ENCODE peak calls at places on chromosomes 6 and 20, in eight cellular contexts. One of them, this sample, is unnamed.
A peak's percentile ranks its signal among the peaks of the same experiment; 100 is the strongest.

GRCh38 chr20:50611128-50611810 is 80.1 kb downstream of the RIPOR3 start:
- DNase-seq in mucosa of descending colon: no peak
- DNase-seq in omental fat pad: no peak
- DNase-seq in thoracic aorta: no peak
- DNase-seq in PC-3: no peak
- DNase-seq in cardiac fibroblast: no peak
- DNase-seq in neural crest cell: no peak
- DNase-seq in lung: no peak
- DNase-seq in this sample: no peak

GRCh38 chr20:32945710-32946221 is 58.5 kb downstream of the SUN5 start:
- DNase-seq in mucosa of descending colon: no peak
- DNase-seq in omental fat pad: no peak
- DNase-seq in thoracic aorta: no peak
- DNase-seq in PC-3: peak; percentile 51
- DNase-seq in cardiac fibroblast: peak; percentile 55
- DNase-seq in neural crest cell: no peak
- DNase-seq in lung: no peak
- DNase-seq in this sample: peak; percentile 37

GRCh38 chr6:135962731-135963130 is 111.2 kb downstream of the PDE7B start:
- DNase-seq in mucosa of descending colon: no peak
- DNase-seq in omental fat pad: no peak
- DNase-seq in thoracic aorta: no peak
- DNase-seq in PC-3: no peak
- DNase-seq in cardiac fibroblast: peak; percentile 82
- DNase-seq in neural crest cell: no peak
- DNase-seq in lung: no peak
- DNase-seq in this sample: no peak

GRCh38 chr6:20212392-20213111 is at the start of gene MBOAT1:
- DNase-seq in mucosa of descending colon: peak; percentile 96
- DNase-seq in omental fat pad: peak; percentile 55
- DNase-seq in thoracic aorta: peak; percentile 52
- DNase-seq in PC-3: peak; percentile 93
- DNase-seq in cardiac fibroblast: peak; percentile 87
- DNase-seq in neural crest cell: peak; percentile 71
- DNase-seq in lung: peak; percentile 92
- DNase-seq in this sample: peak; percentile 67

GRCh38 chr20:9241232-9241692 is 172.4 kb downstream of the PLCB4 start:
- DNase-seq in mucosa of descending colon: no peak
- DNase-seq in omental fat pad: no peak
- DNase-seq in thoracic aorta: no peak
- DNase-seq in PC-3: peak; percentile 88
- DNase-seq in cardiac fibroblast: peak; percentile 64
- DNase-seq in neural crest cell: no peak
- DNase-seq in lung: no peak
- DNase-seq in this sample: no peak

GRCh38 chr20:2809690-2810089 is 5.1 kb upstream of the C20orf141 start:
- DNase-seq in mucosa of descending colon: no peak
- DNase-seq in omental fat pad: no peak
- DNase-seq in thoracic aorta: no peak
- DNase-seq in PC-3: no peak
- DNase-seq in cardiac fibroblast: no peak
- DNase-seq in neural crest cell: no peak
- DNase-seq in lung: no peak
- DNase-seq in this sample: no peak

GRCh38 chr6:41367700-41368099 is 32.3 kb downstream of the NCR2 start:
- DNase-seq in mucosa of descending colon: peak; percentile 55
- DNase-seq in omental fat pad: no peak
- DNase-seq in thoracic aorta: no peak
- DNase-seq in PC-3: peak; percentile 77
- DNase-seq in cardiac fibroblast: peak; percentile 49
- DNase-seq in neural crest cell: peak; percentile 68
- DNase-seq in lung: no peak
- DNase-seq in this sample: peak; percentile 18

GRCh38 chr20:62427172-62428007 is at the start of gene RBBP8NL:
- DNase-seq in mucosa of descending colon: peak; percentile 92
- DNase-seq in omental fat pad: no peak
- DNase-seq in thoracic aorta: no peak
- DNase-seq in PC-3: peak; percentile 98
- DNase-seq in cardiac fibroblast: no peak
- DNase-seq in neural crest cell: no peak
- DNase-seq in lung: peak; percentile 93
- DNase-seq in this sample: no peak

GRCh38 chr20:62010551-62011402 is 54.9 kb downstream of the TAF4 start:
- DNase-seq in mucosa of descending colon: peak; percentile 55
- DNase-seq in omental fat pad: no peak
- DNase-seq in thoracic aorta: no peak
- DNase-seq in PC-3: peak; percentile 60
- DNase-seq in cardiac fibroblast: peak; percentile 65
- DNase-seq in neural crest cell: peak; percentile 47
- DNase-seq in lung: peak; percentile 48
- DNase-seq in this sample: peak; percentile 73

GRCh38 chr6:5520796-5521195 is 259.5 kb downstream of the FARS2 start:
- DNase-seq in mucosa of descending colon: no peak
- DNase-seq in omental fat pad: no peak
- DNase-seq in thoracic aorta: no peak
- DNase-seq in PC-3: no peak
- DNase-seq in cardiac fibroblast: no peak
- DNase-seq in neural crest cell: no peak
- DNase-seq in lung: no peak
- DNase-seq in this sample: no peak

GRCh38 chr6:46655803-46656202 is 3.0 kb downstream of the SLC25A27 start:
- DNase-seq in mucosa of descending colon: peak; percentile 21
- DNase-seq in omental fat pad: no peak
- DNase-seq in thoracic aorta: no peak
- DNase-seq in PC-3: peak; percentile 31
- DNase-seq in cardiac fibroblast: peak; percentile 5
- DNase-seq in neural crest cell: peak; percentile 38
- DNase-seq in lung: no peak
- DNase-seq in this sample: no peak

GRCh38 chr6:4021862-4022715 is 56.8 kb downstream of the FAM217A start:
- DNase-seq in mucosa of descending colon: no peak
- DNase-seq in omental fat pad: no peak
- DNase-seq in thoracic aorta: no peak
- DNase-seq in PC-3: no peak
- DNase-seq in cardiac fibroblast: peak; percentile 31
- DNase-seq in neural crest cell: no peak
- DNase-seq in lung: no peak
- DNase-seq in this sample: no peak

GRCh38 chr6:5707646-5708045 is 299.1 kb downstream of the NRN1 start:
- DNase-seq in mucosa of descending colon: no peak
- DNase-seq in omental fat pad: no peak
- DNase-seq in thoracic aorta: no peak
- DNase-seq in PC-3: no peak
- DNase-seq in cardiac fibroblast: no peak
- DNase-seq in neural crest cell: no peak
- DNase-seq in lung: no peak
- DNase-seq in this sample: no peak

GRCh38 chr20:63686492-63687321 is 9.7 kb upstream of the TNFRSF6B start:
- DNase-seq in mucosa of descending colon: peak; percentile 73
- DNase-seq in omental fat pad: peak; percentile 57
- DNase-seq in thoracic aorta: peak; percentile 55
- DNase-seq in PC-3: peak; percentile 38
- DNase-seq in cardiac fibroblast: peak; percentile 93
- DNase-seq in neural crest cell: no peak
- DNase-seq in lung: peak; percentile 81
- DNase-seq in this sample: peak; percentile 70

GRCh38 chr6:135180458-135181332 is at the start of gene MYB:
- DNase-seq in mucosa of descending colon: peak; percentile 90
- DNase-seq in omental fat pad: no peak
- DNase-seq in thoracic aorta: no peak
- DNase-seq in PC-3: peak; percentile 75
- DNase-seq in cardiac fibroblast: peak; percentile 46
- DNase-seq in neural crest cell: peak; percentile 65
- DNase-seq in lung: peak; percentile 63
- DNase-seq in this sample: peak; percentile 89

GRCh38 chr6:169499728-169500265 is 202.0 kb downstream of the WDR27 start:
- DNase-seq in mucosa of descending colon: no peak
- DNase-seq in omental fat pad: no peak
- DNase-seq in thoracic aorta: no peak
- DNase-seq in PC-3: no peak
- DNase-seq in cardiac fibroblast: no peak
- DNase-seq in neural crest cell: no peak
- DNase-seq in lung: no peak
- DNase-seq in this sample: no peak

GRCh38 chr20:3250091-3250504 is 11.1 kb upstream of the SLC4A11 start:
- DNase-seq in mucosa of descending colon: no peak
- DNase-seq in omental fat pad: no peak
- DNase-seq in thoracic aorta: no peak
- DNase-seq in PC-3: peak; percentile 62
- DNase-seq in cardiac fibroblast: peak; percentile 24
- DNase-seq in neural crest cell: peak; percentile 19
- DNase-seq in lung: no peak
- DNase-seq in this sample: no peak

GRCh38 chr20:32432277-32432676 is 74.1 kb downstream of the ASXL1 start:
- DNase-seq in mucosa of descending colon: no peak
- DNase-seq in omental fat pad: no peak
- DNase-seq in thoracic aorta: no peak
- DNase-seq in PC-3: no peak
- DNase-seq in cardiac fibroblast: no peak
- DNase-seq in neural crest cell: no peak
- DNase-seq in lung: no peak
- DNase-seq in this sample: no peak

GRCh38 chr6:1348675-1349074 is 36.8 kb downstream of the FOXQ1 start:
- DNase-seq in mucosa of descending colon: no peak
- DNase-seq in omental fat pad: no peak
- DNase-seq in thoracic aorta: no peak
- DNase-seq in PC-3: no peak
- DNase-seq in cardiac fibroblast: peak; percentile 66
- DNase-seq in neural crest cell: no peak
- DNase-seq in lung: peak; percentile 80
- DNase-seq in this sample: no peak

GRCh38 chr20:44781791-44782190 is 28.6 kb downstream of the RIMS4 start:
- DNase-seq in mucosa of descending colon: no peak
- DNase-seq in omental fat pad: no peak
- DNase-seq in thoracic aorta: no peak
- DNase-seq in PC-3: peak; percentile 11
- DNase-seq in cardiac fibroblast: no peak
- DNase-seq in neural crest cell: no peak
- DNase-seq in lung: no peak
- DNase-seq in this sample: no peak

GRCh38 chr6:161414800-161415199 is 140.9 kb upstream of the AGPAT4 start:
- DNase-seq in mucosa of descending colon: no peak
- DNase-seq in omental fat pad: no peak
- DNase-seq in thoracic aorta: no peak
- DNase-seq in PC-3: no peak
- DNase-seq in cardiac fibroblast: no peak
- DNase-seq in neural crest cell: no peak
- DNase-seq in lung: no peak
- DNase-seq in this sample: no peak

GRCh38 chr6:113488812-113489685 is 368.1 kb upstream of the MARCKS start:
- DNase-seq in mucosa of descending colon: no peak
- DNase-seq in omental fat pad: no peak
- DNase-seq in thoracic aorta: no peak
- DNase-seq in PC-3: no peak
- DNase-seq in cardiac fibroblast: no peak
- DNase-seq in neural crest cell: no peak
- DNase-seq in lung: no peak
- DNase-seq in this sample: no peak
- TF ChIP-seq CTCF in mucosa of descending colon: no peak
- TF ChIP-seq CTCF in omental fat pad: no peak
- TF ChIP-seq CTCF in thoracic aorta: no peak
- TF ChIP-seq CTCF in PC-3: peak; percentile 33
- TF ChIP-seq CTCF in cardiac fibroblast: peak; percentile 7
- TF ChIP-seq CTCF in neural crest cell: no peak
- TF ChIP-seq CTCF in lung: no peak
- TF ChIP-seq CTCF in this sample: no peak

GRCh38 chr6:77021232-77021631 is 442.1 kb downstream of the HTR1B start:
- DNase-seq in mucosa of descending colon: no peak
- DNase-seq in omental fat pad: no peak
- DNase-seq in thoracic aorta: no peak
- DNase-seq in PC-3: no peak
- DNase-seq in cardiac fibroblast: no peak
- DNase-seq in neural crest cell: no peak
- DNase-seq in lung: no peak
- DNase-seq in this sample: no peak
- TF ChIP-seq CTCF in mucosa of descending colon: no peak
- TF ChIP-seq CTCF in omental fat pad: no peak
- TF ChIP-seq CTCF in thoracic aorta: no peak
- TF ChIP-seq CTCF in PC-3: no peak
- TF ChIP-seq CTCF in cardiac fibroblast: no peak
- TF ChIP-seq CTCF in neural crest cell: no peak
- TF ChIP-seq CTCF in lung: no peak
- TF ChIP-seq CTCF in this sample: no peak

DNA sequence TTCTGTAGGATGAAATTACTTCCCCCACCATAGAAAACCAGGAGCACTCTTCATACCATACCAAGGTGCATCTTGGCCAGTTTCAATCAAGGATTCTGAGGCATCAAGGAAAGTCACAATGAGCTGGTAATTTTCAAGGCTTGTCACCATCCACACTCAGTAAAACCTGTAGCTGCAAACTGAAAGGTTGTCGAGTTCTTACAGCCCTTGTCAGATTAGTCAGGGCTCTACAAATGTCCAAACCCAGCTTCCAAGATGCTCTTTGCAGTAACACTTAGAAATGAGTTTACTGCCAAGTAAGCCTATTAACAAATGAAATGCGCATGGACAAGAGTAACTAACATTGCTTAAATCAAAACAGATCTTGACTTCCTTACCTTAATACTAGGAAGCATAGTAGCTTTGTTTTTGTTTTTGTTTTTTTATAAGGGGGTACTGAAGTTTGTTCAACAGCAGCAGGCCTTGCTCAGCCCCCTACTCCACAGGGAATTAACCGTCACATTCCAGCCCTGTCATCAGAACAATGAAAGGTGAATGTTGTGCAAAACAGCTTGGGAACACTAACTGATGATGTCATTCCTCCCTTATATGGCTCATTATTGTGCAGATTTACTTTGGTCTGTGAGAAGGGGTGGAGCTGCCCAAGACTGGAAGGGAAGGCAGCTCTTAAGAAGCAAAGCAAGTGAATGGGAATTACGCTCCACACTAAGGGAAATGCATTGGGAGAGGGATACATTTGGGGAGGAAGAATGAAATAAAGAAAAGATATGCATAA is 49.9 kb upstream of the TMEM30A start:
- DNase-seq in mucosa of descending colon: no peak
- DNase-seq in omental fat pad: no peak
- DNase-seq in thoracic aorta: no peak
- DNase-seq in PC-3: peak; percentile 7
- DNase-seq in cardiac fibroblast: peak; percentile 96
- DNase-seq in neural crest cell: no peak
- DNase-seq in lung: no peak
- DNase-seq in this sample: no peak
- TF ChIP-seq CTCF in mucosa of descending colon: no peak
- TF ChIP-seq CTCF in omental fat pad: no peak
- TF ChIP-seq CTCF in thoracic aorta: no peak
- TF ChIP-seq CTCF in PC-3: no peak
- TF ChIP-seq CTCF in cardiac fibroblast: no peak
- TF ChIP-seq CTCF in neural crest cell: no peak
- TF ChIP-seq CTCF in lung: no peak
- TF ChIP-seq CTCF in this sample: no peak

GRCh38 chr20:6185268-6185667 is 62.4 kb upstream of the FERMT1 start:
- DNase-seq in mucosa of descending colon: no peak
- DNase-seq in omental fat pad: no peak
- DNase-seq in thoracic aorta: no peak
- DNase-seq in PC-3: peak; percentile 15
- DNase-seq in cardiac fibroblast: no peak
- DNase-seq in neural crest cell: no peak
- DNase-seq in lung: no peak
- DNase-seq in this sample: no peak
- TF ChIP-seq CTCF in mucosa of descending colon: no peak
- TF ChIP-seq CTCF in omental fat pad: no peak
- TF ChIP-seq CTCF in thoracic aorta: no peak
- TF ChIP-seq CTCF in PC-3: peak; percentile 47
- TF ChIP-seq CTCF in cardiac fibroblast: no peak
- TF ChIP-seq CTCF in neural crest cell: peak; percentile 28
- TF ChIP-seq CTCF in lung: no peak
- TF ChIP-seq CTCF in this sample: no peak

This sample was measured in activated CD8-positive, alpha-beta T cell treated with anti-CD3 and anti-CD28 coated beads for 36 hours.